ENCODE peak calls at places on chromosomes 7 and 10, in five cellular contexts. One of them, this sample, is unnamed.

GRCh38 chr10:75542902-75543301 is 111.5 kb downstream of the LRMDA start:
- DNase-seq in upper lobe of left lung: no peak
- DNase-seq in upper lobe of right lung: no peak
- DNase-seq in A549: no peak
- DNase-seq in neural progenitor cell: peak; percentile 47
- DNase-seq in this sample: peak; percentile 61

GRCh38 chr7:31785081-31785480 is 98.1 kb downstream of the PPP1R17 start:
- DNase-seq in A549: no peak
- DNase-seq in neural progenitor cell: no peak
- DNase-seq in upper lobe of right lung: no peak
- DNase-seq in upper lobe of left lung: no peak
- DNase-seq in this sample: no peak

GRCh38 chr7:18357691-18358090 is 137.9 kb upstream of the HDAC9 start:
- DNase-seq in neural progenitor cell: peak; percentile 12
- DNase-seq in upper lobe of left lung: no peak
- DNase-seq in upper lobe of right lung: no peak
- DNase-seq in A549: peak; percentile 13
- DNase-seq in this sample: no peak

GRCh38 chr7:43647314-43647691 is 64.4 kb downstream of the STK17A start:
- DNase-seq in A549: no peak
- DNase-seq in neural progenitor cell: peak; percentile 72
- DNase-seq in upper lobe of right lung: no peak
- DNase-seq in upper lobe of left lung: no peak
- DNase-seq in this sample: peak; percentile 85

GRCh38 chr7:17521437-17521836 is 223.0 kb downstream of the AHR start:
- DNase-seq in upper lobe of left lung: no peak
- DNase-seq in A549: no peak
- DNase-seq in upper lobe of right lung: no peak
- DNase-seq in neural progenitor cell: no peak
- DNase-seq in this sample: no peak

GRCh38 chr10:15516284-15516956 is 145.3 kb upstream of the FAM171A1 start:
- DNase-seq in A549: no peak
- DNase-seq in upper lobe of right lung: no peak
- DNase-seq in upper lobe of left lung: no peak
- DNase-seq in neural progenitor cell: no peak
- DNase-seq in this sample: no peak

GRCh38 chr10:49519717-49520116 is 19.2 kb downstream of the ERCC6 start:
- DNase-seq in A549: no peak
- DNase-seq in upper lobe of left lung: no peak
- DNase-seq in neural progenitor cell: no peak
- DNase-seq in upper lobe of right lung: no peak
- DNase-seq in this sample: no peak

GRCh38 chr10:133127291-133128125 is 32.5 kb upstream of the KNDC1 start:
- DNase-seq in upper lobe of right lung: peak; percentile 35
- DNase-seq in neural progenitor cell: no peak
- DNase-seq in A549: no peak
- DNase-seq in upper lobe of left lung: peak; percentile 16
- DNase-seq in this sample: peak; percentile 88

GRCh38 chr7:32275216-32275979 is 205.2 kb upstream of the PDE1C start:
- DNase-seq in upper lobe of right lung: no peak
- DNase-seq in neural progenitor cell: no peak
- DNase-seq in A549: no peak
- DNase-seq in upper lobe of left lung: no peak
- DNase-seq in this sample: no peak

GRCh38 chr7:123492485-123492884 is 41.9 kb downstream of the IQUB start:
- DNase-seq in A549: no peak
- DNase-seq in neural progenitor cell: no peak
- DNase-seq in upper lobe of right lung: no peak
- DNase-seq in upper lobe of left lung: no peak
- DNase-seq in this sample: no peak

GRCh38 chr10:69389827-69390490 is 26.8 kb downstream of the TACR2 start:
- DNase-seq in A549: peak; percentile 62
- DNase-seq in neural progenitor cell: peak; percentile 42
- DNase-seq in upper lobe of right lung: no peak
- DNase-seq in upper lobe of left lung: no peak
- DNase-seq in this sample: peak; percentile 90

GRCh38 chr7:35831208-35831607 is 30.4 kb downstream of the SEPTIN7 start:
- DNase-seq in A549: no peak
- DNase-seq in upper lobe of right lung: no peak
- DNase-seq in upper lobe of left lung: no peak
- DNase-seq in neural progenitor cell: peak; percentile 9
- DNase-seq in this sample: no peak

GRCh38 chr7:96330193-96330592 is 8.3 kb upstream of the SLC25A13 start:
- DNase-seq in neural progenitor cell: no peak
- DNase-seq in upper lobe of right lung: no peak
- DNase-seq in A549: no peak
- DNase-seq in upper lobe of left lung: no peak
- DNase-seq in this sample: no peak

GRCh38 chr7:47474211-47474936 is 107.5 kb downstream of the TNS3 start:
- DNase-seq in upper lobe of left lung: no peak
- DNase-seq in neural progenitor cell: no peak
- DNase-seq in A549: no peak
- DNase-seq in upper lobe of right lung: no peak
- DNase-seq in this sample: no peak

GRCh38 chr7:47471831-47472230 is 110.1 kb downstream of the TNS3 start:
- DNase-seq in upper lobe of right lung: no peak
- DNase-seq in upper lobe of left lung: no peak
- DNase-seq in A549: no peak
- DNase-seq in neural progenitor cell: no peak
- DNase-seq in this sample: no peak

GRCh38 chr7:47473499-47474210 is 108.3 kb downstream of the TNS3 start:
- DNase-seq in upper lobe of left lung: no peak
- DNase-seq in A549: no peak
- DNase-seq in neural progenitor cell: no peak
- DNase-seq in upper lobe of right lung: no peak
- DNase-seq in this sample: no peak

GRCh38 chr7:47471358-47471703 is 110.6 kb downstream of the TNS3 start:
- DNase-seq in upper lobe of left lung: no peak
- DNase-seq in upper lobe of right lung: no peak
- DNase-seq in A549: no peak
- DNase-seq in neural progenitor cell: no peak
- DNase-seq in this sample: no peak

DNA sequence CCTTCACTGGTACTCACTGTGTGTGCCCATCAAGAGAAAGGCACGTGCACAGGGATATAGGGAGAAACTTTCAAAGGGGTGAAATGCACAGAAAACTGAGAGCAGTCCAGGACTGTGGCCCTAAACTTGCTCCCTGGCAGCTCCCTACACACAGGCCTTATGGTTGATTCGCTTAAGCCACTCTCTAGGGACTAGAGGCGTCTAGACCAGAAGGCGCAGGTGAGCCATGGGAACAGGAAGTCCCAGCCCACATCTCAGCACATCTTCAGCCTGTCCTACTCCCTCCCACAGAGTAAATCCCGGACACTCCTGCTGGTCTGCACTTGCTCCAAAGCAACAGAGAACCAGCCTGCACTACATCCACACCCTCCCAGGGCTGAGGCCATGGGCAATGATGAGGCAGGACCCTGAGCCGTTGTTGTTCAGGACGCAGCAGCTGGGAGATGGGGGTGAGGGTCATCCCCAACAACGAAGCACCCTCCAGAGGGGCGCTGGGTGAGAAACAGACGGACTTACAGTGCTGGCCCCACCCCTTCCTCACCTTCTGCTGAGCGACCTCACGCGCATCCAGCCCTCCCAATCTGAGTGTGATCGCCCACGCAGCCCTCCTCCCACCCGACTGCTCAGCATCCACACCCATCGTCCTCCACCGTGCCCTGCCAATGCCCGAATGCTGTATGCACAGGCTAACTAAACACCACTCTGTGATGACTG is 109.3 kb downstream of the TNS3 start:
- DNase-seq in neural progenitor cell: no peak
- DNase-seq in upper lobe of left lung: no peak
- DNase-seq in A549: no peak
- DNase-seq in upper lobe of right lung: no peak
- DNase-seq in this sample: no peak
- H3K4me1 ChIP-seq in neural progenitor cell: peaks cover 23% of the 10 kb centered on the region
- H3K4me1 ChIP-seq in upper lobe of left lung: peaks cover 21% of the 10 kb centered on the region
- H3K4me1 ChIP-seq in A549: peaks cover 80% of the 10 kb centered on the region
- H3K4me1 ChIP-seq in upper lobe of right lung: peaks cover 31% of the 10 kb centered on the region
- H3K4me1 ChIP-seq in this sample: peaks cover 9% of the 10 kb centered on the region

DNA sequence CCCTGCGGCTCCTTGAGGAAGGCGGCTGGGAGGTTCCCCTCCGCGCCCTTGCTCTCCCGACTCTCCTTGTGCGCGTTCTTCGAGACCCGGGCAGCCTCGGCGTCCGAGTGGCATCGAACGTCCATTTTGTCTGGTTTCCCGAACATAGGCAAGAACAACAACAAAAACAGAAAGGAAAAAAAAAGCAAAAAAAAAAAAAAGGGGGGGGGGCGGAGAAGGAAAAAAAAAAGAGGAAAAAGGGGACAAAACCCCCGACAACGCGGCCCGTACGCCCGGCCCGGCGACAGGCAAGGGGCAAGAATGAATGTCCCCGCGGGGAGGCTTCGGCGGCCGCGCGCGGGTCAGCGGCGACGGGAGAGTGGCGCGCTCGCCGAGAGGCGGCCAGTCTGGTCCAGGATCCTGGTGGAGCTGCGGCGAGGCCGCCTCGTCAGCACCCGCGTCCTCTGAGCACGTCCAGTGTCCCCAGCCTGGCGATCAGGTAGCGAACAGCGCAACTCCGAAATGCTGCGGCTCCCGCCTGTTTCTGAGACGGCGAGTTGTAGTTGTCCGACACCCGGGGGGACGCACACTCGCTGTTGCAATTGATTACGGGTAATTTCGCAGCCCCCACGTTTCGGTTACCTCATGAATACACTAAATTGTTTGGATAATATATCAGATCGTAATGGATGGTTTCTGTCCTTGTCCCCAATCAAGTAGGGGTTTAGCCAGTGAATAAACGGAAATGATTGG is at the start of gene VAX1:
- DNase-seq in neural progenitor cell: peak; percentile 76
- DNase-seq in upper lobe of left lung: no peak
- DNase-seq in A549: peak; percentile 66
- DNase-seq in upper lobe of right lung: no peak
- DNase-seq in this sample: peak; percentile 82
- H3K4me3 ChIP-seq in neural progenitor cell: peak within 1 kb of the TSS; percentile 60
- H3K4me3 ChIP-seq in upper lobe of left lung: peak within 1 kb of the TSS; percentile 41
- H3K4me3 ChIP-seq in A549: peak within 1 kb of the TSS; percentile 55
- H3K4me3 ChIP-seq in upper lobe of right lung: peak within 1 kb of the TSS; percentile 28
- H3K4me3 ChIP-seq in this sample: peak within 1 kb of the TSS; percentile 71

DNA sequence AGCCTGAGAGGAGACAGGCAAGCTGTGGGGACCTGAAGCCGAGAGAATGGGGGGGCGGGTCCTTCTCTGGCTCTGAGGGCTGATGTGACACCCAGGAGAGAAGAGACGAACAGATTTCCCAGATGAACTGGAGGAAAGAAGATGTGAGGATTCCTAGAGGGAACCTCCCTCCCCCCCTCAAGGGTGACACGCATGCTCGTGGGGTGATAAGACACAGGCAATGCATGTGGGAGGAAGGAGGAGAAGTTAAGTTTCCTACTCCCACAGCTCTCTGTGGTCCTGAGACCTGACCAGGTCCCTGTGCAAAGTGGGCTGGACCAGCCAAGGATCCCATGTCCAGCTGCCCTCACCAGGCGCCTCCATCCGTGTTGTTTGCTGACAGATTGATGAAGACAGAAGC is 112.6 kb downstream of the SH3PXD2A start:
- DNase-seq in upper lobe of left lung: no peak
- DNase-seq in A549: no peak
- DNase-seq in neural progenitor cell: no peak
- DNase-seq in upper lobe of right lung: no peak
- DNase-seq in this sample: no peak
- H3K4me1 ChIP-seq in upper lobe of left lung: peaks cover 33% of the 10 kb centered on the region
- H3K4me1 ChIP-seq in A549: peaks cover 17% of the 10 kb centered on the region
- H3K4me1 ChIP-seq in neural progenitor cell: peaks cover 15% of the 10 kb centered on the region
- H3K4me1 ChIP-seq in upper lobe of right lung: peaks cover 24% of the 10 kb centered on the region
- H3K4me1 ChIP-seq in this sample: no peaks in the 10 kb centered on the region

GRCh38 chr7:88169717-88170320 is 50.0 kb downstream of the SRI start:
- DNase-seq in neural progenitor cell: peak; percentile 5
- DNase-seq in A549: peak; percentile 4
- DNase-seq in upper lobe of right lung: no peak
- DNase-seq in upper lobe of left lung: no peak
- DNase-seq in this sample: no peak

GRCh38 chr7:88167223-88167622 is 52.6 kb downstream of the SRI start:
- DNase-seq in upper lobe of left lung: no peak
- DNase-seq in upper lobe of right lung: no peak
- DNase-seq in neural progenitor cell: peak; percentile 3
- DNase-seq in A549: no peak
- DNase-seq in this sample: no peak
- H3K4me3 ChIP-seq in upper lobe of left lung: no peak overlapping the region
- H3K4me3 ChIP-seq in upper lobe of right lung: no peak overlapping the region
- H3K4me3 ChIP-seq in neural progenitor cell: no peak overlapping the region
- H3K4me3 ChIP-seq in A549: no peak overlapping the region
- H3K4me3 ChIP-seq in this sample: no peak overlapping the region

GRCh38 chr10:34768972-34769330 is 46.1 kb downstream of the PARD3 start:
- DNase-seq in A549: no peak
- DNase-seq in upper lobe of left lung: no peak
- DNase-seq in upper lobe of right lung: no peak
- DNase-seq in neural progenitor cell: no peak
- DNase-seq in this sample: peak; percentile 56
- H3K4me1 ChIP-seq in A549: peaks cover 47% of the 10 kb centered on the region
- H3K4me1 ChIP-seq in upper lobe of left lung: peaks cover 26% of the 10 kb centered on the region
- H3K4me1 ChIP-seq in upper lobe of right lung: peaks cover 23% of the 10 kb centered on the region
- H3K4me1 ChIP-seq in neural progenitor cell: peaks cover 10% of the 10 kb centered on the region
- H3K4me1 ChIP-seq in this sample: peaks cover 37% of the 10 kb centered on the region

DNA sequence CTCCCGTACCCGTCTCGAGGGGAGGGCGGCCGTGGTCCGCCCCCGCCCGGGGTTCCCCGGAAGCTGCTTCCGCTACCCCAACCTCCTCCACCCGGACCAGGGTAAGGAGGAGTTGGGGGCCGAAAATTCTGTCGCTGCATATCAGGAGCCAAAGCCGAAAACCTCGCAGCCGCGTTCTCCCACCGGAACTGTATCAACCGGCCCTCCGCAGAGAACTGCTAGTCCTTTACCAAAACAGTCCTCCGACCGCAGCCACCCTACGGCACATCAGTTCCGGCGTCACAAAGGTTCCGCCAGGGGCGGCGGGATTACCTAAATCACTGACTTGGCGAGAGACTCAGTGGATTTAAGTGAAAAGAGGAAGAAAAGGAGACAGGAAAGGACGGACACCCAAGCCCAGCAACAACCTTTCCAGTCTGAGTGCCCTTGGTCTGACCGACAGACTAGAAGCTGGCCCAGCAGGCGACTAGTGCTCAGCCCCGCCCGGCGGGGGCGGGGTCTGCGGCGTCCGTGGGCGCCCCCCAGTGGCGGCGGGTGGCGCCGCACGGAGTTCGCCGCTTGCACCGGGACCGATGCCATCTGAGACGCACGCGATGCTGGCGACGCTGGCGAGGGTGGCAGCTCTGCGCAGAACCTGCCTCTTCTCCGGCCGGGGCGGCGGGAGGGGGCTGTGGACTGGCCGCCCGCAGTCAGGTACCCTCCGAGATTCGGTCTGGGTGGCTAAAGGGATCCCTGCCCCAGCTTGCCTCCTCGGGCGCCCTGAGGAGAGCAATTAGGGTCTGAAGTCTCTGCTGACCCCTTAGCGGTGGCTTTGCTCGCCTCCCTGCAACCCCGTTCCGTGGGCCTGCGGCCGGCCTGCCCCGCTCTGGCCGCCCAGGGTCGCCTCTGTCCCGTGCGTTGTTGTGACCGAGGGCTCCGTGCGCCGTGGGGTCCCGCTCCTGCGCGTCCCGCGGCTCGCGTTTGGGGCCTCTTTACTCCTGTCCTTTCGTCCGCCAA is at the start of the genes MPLKIP and SUGCT:
- DNase-seq in upper lobe of right lung: peak; percentile 92
- DNase-seq in upper lobe of left lung: peak; percentile 87
- DNase-seq in neural progenitor cell: peak; percentile 92
- DNase-seq in A549: peak; percentile 82
- DNase-seq in this sample: peak; percentile 94
- H3K4me3 ChIP-seq in upper lobe of right lung: peak within 1 kb of the TSS; percentile 97
- H3K4me3 ChIP-seq in upper lobe of left lung: peak within 1 kb of the TSS; percentile 94
- H3K4me3 ChIP-seq in neural progenitor cell: peak within 1 kb of the TSS; percentile 92
- H3K4me3 ChIP-seq in A549: peak within 1 kb of the TSS; percentile 94
- H3K4me3 ChIP-seq in this sample: peak within 1 kb of the TSS; percentile 93

This sample was measured in endodermal cell.